ENCODE peak calls at places on chromosomes 2 and 18, in five cellular contexts. D, R, L, E and C are unnamed samples.

GRCh38 chr18:26654173-26655009 is 106.0 kb upstream of the KCTD1 start:
- DNase-seq in D (no peak), R (no peak), L (no peak), E (no peak), C (no peak)

GRCh38 chr2:200899482-200899881 is 10.3 kb downstream of the NIF3L1 start:
- DNase-seq in D (no peak), R (no peak), L (no peak), E (no peak), C (no peak)

GRCh38 chr2:108907822-108908716 is 81.0 kb downstream of the EDAR start:
- DNase-seq in D (no peak), R (no peak), L (no peak), E (no peak), C (peak; percentile 64)

GRCh38 chr2:231946241-231946814 is 15.2 kb upstream of the DIS3L2 start:
- DNase-seq in D (no peak), R (no peak), L (no peak), E (no peak), C (no peak)

GRCh38 chr18:28995319-28995718 is 818.4 kb upstream of the CDH2 start:
- DNase-seq in D (no peak), R (no peak), L (no peak), E (no peak), C (peak; percentile 64)

GRCh38 chr2:32882911-32883810 is 63.6 kb upstream of the LTBP1 start:
- DNase-seq in D (no peak), R (no peak), L (peak; percentile 23), E (no peak), C (no peak)

GRCh38 chr2:128329607-128330006 is 10.9 kb upstream of the HS6ST1 start:
- DNase-seq in D (no peak), R (no peak), L (no peak), E (no peak), C (no peak)

GRCh38 chr18:13051950-13052349 is 60.8 kb downstream of the CEP192 start:
- DNase-seq in D (no peak), R (peak; percentile 17), L (no peak), E (no peak), C (no peak)

GRCh38 chr2:101395545-101396351 is 8.4 kb upstream of the CREG2 start:
- DNase-seq in D (no peak), R (no peak), L (no peak), E (no peak), C (no peak)

GRCh38 chr2:26196683-26197418 is 24.0 kb downstream of the GAREM2 start:
- DNase-seq in D (no peak), R (peak; percentile 46), L (no peak), E (no peak), C (no peak)

GRCh38 chr2:66846887-66847286 is 412.0 kb downstream of the MEIS1 start:
- DNase-seq in D (no peak), R (no peak), L (no peak), E (no peak), C (no peak)

GRCh38 chr2:23430263-23430662 is 45.3 kb downstream of the KLHL29 start:
- DNase-seq in D (peak; percentile 72), R (no peak), L (no peak), E (peak; percentile 51), C (no peak)

GRCh38 chr18:23337599-23338444 is 115.3 kb upstream of the RIOK3 start:
- DNase-seq in D (no peak), R (no peak), L (no peak), E (no peak), C (peak; percentile 82)

GRCh38 chr2:110157153-110157793 is 41.7 kb upstream of the MALL start:
- DNase-seq in D (peak; percentile 41), R (peak; percentile 8), L (peak; percentile 44), E (peak; percentile 50), C (peak; percentile 45)

GRCh38 chr18:39872566-39872965 is 2082.5 kb upstream of the PIK3C3 start:
- DNase-seq in D (no peak), R (no peak), L (no peak), E (no peak), C (no peak)

GRCh38 chr2:239054921-239055320 is 207.0 kb downstream of the TWIST2 start:
- DNase-seq in D (no peak), R (no peak), L (no peak), E (no peak), C (no peak)

GRCh38 chr2:49583010-49583409 is 428.7 kb upstream of the FSHR start:
- DNase-seq in D (no peak), R (no peak), L (no peak), E (no peak), C (peak; percentile 20)

GRCh38 chr2:172052000-172052983 is 33.0 kb upstream of the DLX1 start:
- DNase-seq in D (no peak), R (no peak), L (peak; percentile 38), E (peak; percentile 23), C (peak; percentile 18)

GRCh38 chr2:47984041-47984440 is 77.7 kb upstream of the FBXO11 start:
- DNase-seq in D (no peak), R (no peak), L (no peak), E (no peak), C (peak; percentile 21)

GRCh38 chr2:99256677-99257076 is 1.2 kb upstream of the LYG2 start:
- DNase-seq in D (no peak), R (no peak), L (no peak), E (no peak), C (no peak)

GRCh38 chr2:29632018-29632417 is 289.4 kb downstream of the ALK start:
- DNase-seq in D (peak; percentile 39), R (no peak), L (no peak), E (no peak), C (no peak)

GRCh38 chr2:159214325-159214865 is 72.1 kb downstream of the WDSUB1 start:
- DNase-seq in D (no peak), R (no peak), L (no peak), E (no peak), C (no peak)

GRCh38 chr18:28541276-28541930 is 364.5 kb upstream of the CDH2 start:
- DNase-seq in D (no peak), R (no peak), L (no peak), E (no peak), C (no peak)

GRCh38 chr2:205180730-205181129 is 501.6 kb upstream of the NRP2 start:
- DNase-seq in D (no peak), R (no peak), L (no peak), E (no peak), C (no peak)

GRCh38 chr2:15736396-15737180 is 144.9 kb downstream of the DDX1 start:
- DNase-seq in D (no peak), R (no peak), L (no peak), E (no peak), C (no peak)

GRCh38 chr2:220510668-220511067 is 883.2 kb downstream of the SLC4A3 start:
- DNase-seq in D (no peak), R (no peak), L (no peak), E (no peak), C (no peak)

GRCh38 chr18:58144671-58145285 is 100.8 kb downstream of the NEDD4L start:
- DNase-seq in D (no peak), R (no peak), L (no peak), E (no peak), C (peak; percentile 41)

GRCh38 chr2:157261199-157261782 is 3.8 kb downstream of the GALNT5 start:
- DNase-seq in D (peak; percentile 46), R (no peak), L (peak; percentile 39), E (no peak), C (no peak)

GRCh38 chr2:74768401-74768914 is 65.5 kb upstream of the HK2 start:
- DNase-seq in D (no peak), R (no peak), L (no peak), E (no peak), C (no peak)

GRCh38 chr2:27461118-27461517 is 18.9 kb downstream of the KRTCAP3 start:
- DNase-seq in D (no peak), R (no peak), L (no peak), E (no peak), C (no peak)

GRCh38 chr2:128262315-128263253 is 56.1 kb downstream of the HS6ST1 start:
- DNase-seq in D (no peak), R (no peak), L (no peak), E (no peak), C (no peak)

GRCh38 chr2:207148025-207148424 is 17.7 kb downstream of the KLF7 start:
- DNase-seq in D (no peak), R (no peak), L (peak; percentile 77), E (no peak), C (no peak)